ENCODE peak calls at places on chromosome 4, in six cellular contexts. Z is OCI-LY7, H is transverse colon, X is astrocyte, C is aorta, I is colonic mucosa. R is an unnamed sample.

GRCh38 chr4:14853186-14853946 is 148.9 kb upstream of the CPEB2 start:
- DNase-seq in Z (no peak), H (no peak), X (peak; percentile 95), C (no peak), I (no peak), R (no peak)

GRCh38 chr4:71187399-71188196 is 151.2 kb upstream of the SLC4A4 start:
- DNase-seq in Z (no peak), H (peak; percentile 56), X (peak; percentile 51), C (peak; percentile 80), I (peak; percentile 66), R (peak; percentile 80)

GRCh38 chr4:129428454-129428853 is 332.5 kb downstream of the C4orf33 start:
- DNase-seq in Z (no peak), H (no peak), X (no peak), C (no peak), I (no peak), R (no peak)

GRCh38 chr4:139734201-139734874 is 68.7 kb downstream of the MGST2 start:
- DNase-seq in Z (no peak), H (no peak), X (peak; percentile 46), C (no peak), I (no peak), R (no peak)

GRCh38 chr4:122917731-122918130 is 4.7 kb downstream of the NUDT6 start:
- DNase-seq in Z (no peak), H (no peak), X (peak; percentile 63), C (no peak), I (no peak), R (no peak)

GRCh38 chr4:38290360-38290759 is 330.2 kb downstream of the PTTG2 start:
- DNase-seq in Z (no peak), H (no peak), X (peak; percentile 85), C (no peak), I (no peak), R (no peak)

GRCh38 chr4:55754754-55755350 is 64.7 kb upstream of the EXOC1L start:
- DNase-seq in Z (no peak), H (no peak), X (peak; percentile 72), C (no peak), I (no peak), R (no peak)

GRCh38 chr4:3496021-3496420 is 32.9 kb downstream of the DOK7 start:
- DNase-seq in Z (no peak), H (no peak), X (no peak), C (no peak), I (no peak), R (no peak)

GRCh38 chr4:95546866-95547707 is 1.7 kb downstream of the UNC5C start:
- DNase-seq in Z (no peak), H (no peak), X (no peak), C (peak; percentile 73), I (no peak), R (no peak)

GRCh38 chr4:153013202-153013988 is 77.3 kb downstream of the FHDC1 start:
- DNase-seq in Z (no peak), H (no peak), X (no peak), C (no peak), I (no peak), R (no peak)

GRCh38 chr4:7359302-7360063 is 75.2 kb downstream of the PSAPL1 start:
- DNase-seq in Z (no peak), H (no peak), X (no peak), C (peak; percentile 34), I (no peak), R (no peak)

GRCh38 chr4:133891001-133891400 is 310.6 kb downstream of the PABPC4L start:
- DNase-seq in Z (no peak), H (no peak), X (no peak), C (no peak), I (no peak), R (no peak)

GRCh38 chr4:186724048-186724860 is 598 bp upstream of the FAT1 start:
- DNase-seq in Z (no peak), H (peak; percentile 58), X (peak; percentile 48), C (peak; percentile 88), I (peak; percentile 50), R (peak; percentile 53)

GRCh38 chr4:44150091-44150576 is 298.5 kb downstream of the KCTD8 start:
- DNase-seq in Z (no peak), H (no peak), X (peak; percentile 75), C (no peak), I (no peak), R (no peak)

GRCh38 chr4:31108762-31109161 is 388.6 kb downstream of the PCDH7 start:
- DNase-seq in Z (no peak), H (no peak), X (no peak), C (no peak), I (no peak), R (no peak)

GRCh38 chr4:143262838-143263237 is 73.8 kb upstream of the GAB1 start:
- DNase-seq in Z (no peak), H (no peak), X (no peak), C (no peak), I (no peak), R (no peak)

GRCh38 chr4:129747756-129748155 is 651.8 kb downstream of the C4orf33 start:
- DNase-seq in Z (no peak), H (no peak), X (no peak), C (no peak), I (no peak), R (no peak)

GRCh38 chr4:70522626-70523025 is 4.3 kb downstream of the AMTN start:
- DNase-seq in Z (no peak), H (no peak), X (no peak), C (no peak), I (no peak), R (no peak)

GRCh38 chr4:31807036-31807435 is 1086.9 kb downstream of the PCDH7 start:
- DNase-seq in Z (no peak), H (no peak), X (peak; percentile 63), C (no peak), I (no peak), R (no peak)

GRCh38 chr4:5128569-5128968 is 77.3 kb downstream of the STK32B start:
- DNase-seq in Z (no peak), H (no peak), X (no peak), C (no peak), I (no peak), R (no peak)

GRCh38 chr4:20622701-20623100 is 77.6 kb upstream of the PACRGL start:
- DNase-seq in Z (no peak), H (no peak), X (no peak), C (no peak), I (no peak), R (no peak)

GRCh38 chr4:126888968-126889367 is 743.8 kb upstream of the INTU start:
- DNase-seq in Z (no peak), H (no peak), X (peak; percentile 63), C (no peak), I (no peak), R (no peak)

DNA sequence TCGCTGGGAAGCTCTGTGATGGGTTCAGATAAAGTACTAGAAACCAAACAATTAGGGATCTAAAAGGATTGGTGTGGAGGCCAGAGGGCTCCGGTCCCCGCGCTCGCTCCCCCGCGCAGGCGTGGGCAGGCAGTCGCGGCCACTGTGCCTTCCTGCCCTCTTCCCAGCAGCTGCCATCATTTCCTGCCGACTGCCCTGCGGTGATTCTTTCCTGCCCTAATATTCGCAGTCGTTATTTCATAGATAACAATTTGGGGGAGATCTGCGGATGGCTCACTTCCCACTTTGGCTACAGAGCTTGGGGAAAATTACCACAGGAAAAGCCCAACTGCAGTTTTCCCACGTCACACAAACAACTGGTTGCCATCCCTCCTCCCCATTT is 2.2 kb downstream of the GRIA2 start:
- DNase-seq in Z (no peak), H (no peak), X (peak; percentile 13), C (no peak), I (no peak), R (no peak)
- H3K4me3 ChIP-seq in Z (no peak overlapping the region), H (no peak overlapping the region), X (peak overlapping the region; percentile 80), C (peak overlapping the region; percentile 75), I (no peak overlapping the region), R (no peak overlapping the region)

GRCh38 chr4:80420638-80421037 is 85.1 kb downstream of the CFAP299 start:
- DNase-seq in Z (no peak), H (no peak), X (no peak), C (no peak), I (no peak), R (no peak)
- H3K27ac ChIP-seq in Z (no peak overlapping the region), H (no peak overlapping the region), X (no peak overlapping the region), C (no peak overlapping the region), I (no peak overlapping the region), R (no peak overlapping the region)

GRCh38 chr4:87880106-87880505 is 47.3 kb downstream of the MEPE start:
- DNase-seq in Z (no peak), H (no peak), X (no peak), C (no peak), I (no peak), R (no peak)

GRCh38 chr4:87886083-87886482 is 53.3 kb downstream of the MEPE start:
- DNase-seq in Z (no peak), H (no peak), X (no peak), C (no peak), I (no peak), R (no peak)

GRCh38 chr4:87882861-87883260 is 50.1 kb downstream of the MEPE start:
- DNase-seq in Z (no peak), H (no peak), X (peak; percentile 55), C (no peak), I (no peak), R (no peak)

GRCh38 chr4:87882321-87882720 is 49.6 kb downstream of the MEPE start:
- DNase-seq in Z (no peak), H (no peak), X (peak; percentile 78), C (no peak), I (no peak), R (no peak)

DNA sequence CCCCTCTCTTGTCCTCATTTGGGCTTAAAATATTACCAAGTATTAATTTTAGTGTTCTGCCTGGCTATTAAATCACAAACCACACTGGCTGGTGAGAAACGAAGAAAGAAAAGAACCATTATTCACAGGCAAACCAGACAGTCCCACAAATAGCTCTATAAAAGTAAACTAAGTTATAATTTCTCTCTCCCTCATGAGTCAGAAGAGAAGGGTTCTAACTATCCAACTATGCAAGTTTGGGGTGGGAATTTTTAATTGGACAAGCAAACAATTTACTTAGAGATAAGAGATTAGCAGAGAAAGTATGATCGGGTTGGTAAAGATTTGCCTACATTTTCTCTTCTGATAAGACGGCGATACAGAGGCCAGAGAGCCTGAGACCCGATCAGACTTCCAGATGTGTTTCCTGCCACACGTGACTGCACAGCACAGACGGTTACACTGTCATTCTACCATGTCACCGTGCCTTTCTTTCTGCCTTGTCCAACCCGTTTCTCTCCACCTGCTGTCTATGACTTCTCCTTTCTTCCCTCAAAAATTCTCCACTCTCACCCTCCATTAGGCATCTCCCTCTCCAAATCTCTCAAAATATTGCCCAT is 52.3 kb downstream of the MEPE start:
- DNase-seq in Z (peak; percentile 50), H (no peak), X (peak; percentile 49), C (no peak), I (no peak), R (no peak)
- H3K4me3 ChIP-seq in Z (peak overlapping the region; percentile 25), H (no peak overlapping the region), X (no peak overlapping the region), C (no peak overlapping the region), I (no peak overlapping the region), R (no peak overlapping the region)

GRCh38 chr4:23034726-23035125 is 342.0 kb downstream of the GBA3 start:
- DNase-seq in Z (no peak), H (no peak), X (no peak), C (no peak), I (no peak), R (no peak)

GRCh38 chr4:23036503-23036902 is 343.8 kb downstream of the GBA3 start:
- DNase-seq in Z (no peak), H (no peak), X (no peak), C (no peak), I (no peak), R (no peak)

GRCh38 chr4:23035521-23036056 is 342.9 kb downstream of the GBA3 start:
- DNase-seq in Z (no peak), H (no peak), X (no peak), C (no peak), I (no peak), R (no peak)

GRCh38 chr4:23036921-23037495 is 344.3 kb downstream of the GBA3 start:
- DNase-seq in Z (no peak), H (no peak), X (no peak), C (no peak), I (no peak), R (no peak)

GRCh38 chr4:23033796-23034195 is 341.1 kb downstream of the GBA3 start:
- DNase-seq in Z (no peak), H (no peak), X (peak; percentile 89), C (no peak), I (no peak), R (no peak)
- H3K27ac ChIP-seq in Z (no peak overlapping the region), H (no peak overlapping the region), X (peak overlapping the region; percentile 44), C (no peak overlapping the region), I (no peak overlapping the region), R (no peak overlapping the region)

R was measured in small intestine.